ENCODE peak calls at places on chromosomes 12 and 14, in five cellular contexts. One of them, this sample, is unnamed.

GRCh38 chr14:68680541-68681051 is 112.3 kb downstream of the ZFP36L1 start:
- DNase-seq in GM12891: no peak
- DNase-seq in spleen: no peak
- DNase-seq in prostate gland: no peak
- DNase-seq in suprapubic skin: no peak
- DNase-seq in this sample: no peak

GRCh38 chr14:54778618-54779017 is 124.0 kb downstream of the GCH1 start:
- DNase-seq in GM12891: no peak
- DNase-seq in spleen: no peak
- DNase-seq in prostate gland: no peak
- DNase-seq in suprapubic skin: no peak
- DNase-seq in this sample: no peak

GRCh38 chr12:50725011-50725899 is 38.6 kb upstream of the ATF1 start:
- DNase-seq in GM12891: no peak
- DNase-seq in spleen: no peak
- DNase-seq in prostate gland: peak; percentile 71
- DNase-seq in suprapubic skin: no peak
- DNase-seq in this sample: no peak

GRCh38 chr14:101360045-101360931 is 201.0 kb upstream of the DIO3 start:
- DNase-seq in GM12891: no peak
- DNase-seq in spleen: peak; percentile 76
- DNase-seq in prostate gland: peak; percentile 35
- DNase-seq in suprapubic skin: no peak
- DNase-seq in this sample: no peak

GRCh38 chr14:90523544-90523943 is 126.7 kb downstream of the CALM1 start:
- DNase-seq in GM12891: no peak
- DNase-seq in spleen: no peak
- DNase-seq in prostate gland: no peak
- DNase-seq in suprapubic skin: no peak
- DNase-seq in this sample: no peak

GRCh38 chr14:34650786-34651584 is 21.0 kb upstream of the SNX6 start:
- DNase-seq in GM12891: no peak
- DNase-seq in spleen: no peak
- DNase-seq in prostate gland: no peak
- DNase-seq in suprapubic skin: peak; percentile 16
- DNase-seq in this sample: no peak

GRCh38 chr14:90424075-90424474 is 27.2 kb downstream of the CALM1 start:
- DNase-seq in GM12891: no peak
- DNase-seq in spleen: no peak
- DNase-seq in prostate gland: no peak
- DNase-seq in suprapubic skin: no peak
- DNase-seq in this sample: no peak

GRCh38 chr14:87334997-87335675 is 657.8 kb downstream of the GALC start:
- DNase-seq in GM12891: no peak
- DNase-seq in spleen: no peak
- DNase-seq in prostate gland: no peak
- DNase-seq in suprapubic skin: no peak
- DNase-seq in this sample: no peak

GRCh38 chr12:78002878-78003277 is 172.2 kb downstream of the NAV3 start:
- DNase-seq in GM12891: no peak
- DNase-seq in spleen: no peak
- DNase-seq in prostate gland: no peak
- DNase-seq in suprapubic skin: no peak
- DNase-seq in this sample: no peak

GRCh38 chr14:34051966-34052657 is 101.2 kb upstream of the EGLN3 start:
- DNase-seq in GM12891: no peak
- DNase-seq in spleen: no peak
- DNase-seq in prostate gland: no peak
- DNase-seq in suprapubic skin: no peak
- DNase-seq in this sample: no peak

GRCh38 chr14:60183724-60184596 is 18.8 kb upstream of the DHRS7 start:
- DNase-seq in GM12891: no peak
- DNase-seq in spleen: no peak
- DNase-seq in prostate gland: no peak
- DNase-seq in suprapubic skin: no peak
- DNase-seq in this sample: no peak

GRCh38 chr12:114691810-114692557 is 8.0 kb upstream of the TBX3 start:
- DNase-seq in GM12891: no peak
- DNase-seq in spleen: no peak
- DNase-seq in prostate gland: peak; percentile 51
- DNase-seq in suprapubic skin: no peak
- DNase-seq in this sample: no peak

GRCh38 chr12:121095544-121096198 is 37.0 kb upstream of the P2RX7 start:
- DNase-seq in GM12891: peak; percentile 69
- DNase-seq in spleen: peak; percentile 95
- DNase-seq in prostate gland: peak; percentile 47
- DNase-seq in suprapubic skin: peak; percentile 88
- DNase-seq in this sample: peak; percentile 80

GRCh38 chr14:20667957-20668356 is 16.4 kb upstream of the RNASE4 start:
- DNase-seq in GM12891: peak; percentile 42
- DNase-seq in spleen: no peak
- DNase-seq in prostate gland: no peak
- DNase-seq in suprapubic skin: no peak
- DNase-seq in this sample: no peak

GRCh38 chr14:91246051-91246852 is 1.7 kb upstream of the GPR68 start:
- DNase-seq in GM12891: no peak
- DNase-seq in spleen: peak; percentile 78
- DNase-seq in prostate gland: no peak
- DNase-seq in suprapubic skin: no peak
- DNase-seq in this sample: no peak

GRCh38 chr14:100076630-100077029 is 11.4 kb downstream of the EVL start:
- DNase-seq in GM12891: no peak
- DNase-seq in spleen: no peak
- DNase-seq in prostate gland: no peak
- DNase-seq in suprapubic skin: peak; percentile 85
- DNase-seq in this sample: no peak

GRCh38 chr14:61752626-61753025 is 9.6 kb upstream of the SNAPC1 start:
- DNase-seq in GM12891: no peak
- DNase-seq in spleen: no peak
- DNase-seq in prostate gland: no peak
- DNase-seq in suprapubic skin: no peak
- DNase-seq in this sample: peak; percentile 19

GRCh38 chr14:61749264-61749663 is 13.0 kb upstream of the SNAPC1 start:
- DNase-seq in GM12891: no peak
- DNase-seq in spleen: no peak
- DNase-seq in prostate gland: no peak
- DNase-seq in suprapubic skin: no peak
- DNase-seq in this sample: no peak

GRCh38 chr14:61751475-61751989 is 10.7 kb upstream of the SNAPC1 start:
- DNase-seq in GM12891: no peak
- DNase-seq in spleen: no peak
- DNase-seq in prostate gland: no peak
- DNase-seq in suprapubic skin: no peak
- DNase-seq in this sample: no peak

GRCh38 chr14:61749867-61750266 is 12.4 kb upstream of the SNAPC1 start:
- DNase-seq in GM12891: no peak
- DNase-seq in spleen: no peak
- DNase-seq in prostate gland: no peak
- DNase-seq in suprapubic skin: no peak
- DNase-seq in this sample: no peak

DNA sequence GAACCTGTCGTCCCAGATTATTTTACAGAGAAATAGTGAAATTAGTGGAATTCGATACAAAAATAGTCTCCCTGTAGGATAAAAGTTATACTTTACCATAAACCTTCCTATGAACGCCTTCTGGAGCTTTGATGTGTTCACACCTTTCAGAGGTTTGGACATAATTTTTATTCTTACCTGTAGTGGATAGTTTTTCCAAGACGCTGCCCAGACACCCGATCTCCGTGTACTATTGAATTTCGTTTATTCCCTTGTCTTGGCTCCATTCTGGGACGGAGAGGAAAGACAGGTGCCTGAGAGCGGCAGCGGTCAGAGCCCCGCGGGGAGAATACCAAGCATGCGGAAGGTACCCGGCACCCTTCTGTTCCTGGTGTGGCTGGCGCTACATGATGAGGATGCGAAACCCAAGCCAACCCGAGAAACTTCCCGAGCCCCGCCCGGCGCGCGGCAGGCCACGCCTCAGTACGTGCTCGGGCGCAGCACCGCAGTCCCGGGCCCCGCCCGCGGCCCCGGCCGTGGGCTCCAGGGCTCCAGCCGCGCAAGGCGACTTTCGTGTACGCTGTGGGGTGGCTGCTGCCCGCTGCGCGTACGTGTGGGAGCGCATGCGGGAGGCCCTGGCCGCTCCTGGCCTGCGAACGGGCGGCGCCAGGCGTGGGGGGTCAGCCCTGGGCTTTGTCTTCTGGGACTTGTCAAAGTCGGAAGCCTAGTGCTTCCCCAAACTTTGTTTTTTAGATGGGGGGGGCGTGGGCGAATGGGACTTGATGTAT is 11.3 kb upstream of the SNAPC1 start:
- DNase-seq in GM12891: peak; percentile 54
- DNase-seq in spleen: peak; percentile 97
- DNase-seq in prostate gland: peak; percentile 91
- DNase-seq in suprapubic skin: peak; percentile 93
- DNase-seq in this sample: peak; percentile 77
- TF ChIP-seq POLR2AphosphoS5 in GM12891: peak; percentile 83
- TF ChIP-seq POLR2AphosphoS5 in spleen: peak; percentile 90
- TF ChIP-seq POLR2AphosphoS5 in prostate gland: peak; percentile 81
- TF ChIP-seq POLR2AphosphoS5 in suprapubic skin: no peak
- TF ChIP-seq POLR2AphosphoS5 in this sample: peak; percentile 87

GRCh38 chr14:75984674-75985073 is 889 bp upstream of the IFT43 start:
- DNase-seq in GM12891: no peak
- DNase-seq in spleen: no peak
- DNase-seq in prostate gland: peak; percentile 40
- DNase-seq in suprapubic skin: no peak
- DNase-seq in this sample: no peak

GRCh38 chr14:75982724-75983358 is 1.0 kb upstream of the TGFB3 start:
- DNase-seq in GM12891: no peak
- DNase-seq in spleen: no peak
- DNase-seq in prostate gland: no peak
- DNase-seq in suprapubic skin: peak; percentile 87
- DNase-seq in this sample: no peak

GRCh38 chr14:75987201-75987970 is 1.8 kb downstream of the IFT43 start:
- DNase-seq in GM12891: no peak
- DNase-seq in spleen: no peak
- DNase-seq in prostate gland: no peak
- DNase-seq in suprapubic skin: no peak
- DNase-seq in this sample: no peak

GRCh38 chr14:75986439-75986765 is 839 bp downstream of the IFT43 start:
- DNase-seq in GM12891: no peak
- DNase-seq in spleen: no peak
- DNase-seq in prostate gland: no peak
- DNase-seq in suprapubic skin: no peak
- DNase-seq in this sample: no peak

GRCh38 chr14:75985618-75986438 is at the start of gene IFT43:
- DNase-seq in GM12891: peak; percentile 81
- DNase-seq in spleen: peak; percentile 98
- DNase-seq in prostate gland: peak; percentile 93
- DNase-seq in suprapubic skin: peak; percentile 97
- DNase-seq in this sample: peak; percentile 74
- TF ChIP-seq POLR2A in GM12891: no peak
- TF ChIP-seq POLR2A in spleen: no peak
- TF ChIP-seq POLR2A in prostate gland: peak; percentile 71
- TF ChIP-seq POLR2A in suprapubic skin: peak; percentile 38
- TF ChIP-seq POLR2A in this sample: no peak

GRCh38 chr12:124021025-124021406 is 48.0 kb downstream of the ZNF664 start:
- DNase-seq in GM12891: no peak
- DNase-seq in spleen: no peak
- DNase-seq in prostate gland: no peak
- DNase-seq in suprapubic skin: no peak
- DNase-seq in this sample: no peak

GRCh38 chr12:124022161-124022560 is 49.1 kb downstream of the ZNF664 start:
- DNase-seq in GM12891: no peak
- DNase-seq in spleen: no peak
- DNase-seq in prostate gland: no peak
- DNase-seq in suprapubic skin: no peak
- DNase-seq in this sample: no peak

GRCh38 chr12:124018526-124018925 is 45.5 kb downstream of the ZNF664 start:
- DNase-seq in GM12891: no peak
- DNase-seq in spleen: no peak
- DNase-seq in prostate gland: no peak
- DNase-seq in suprapubic skin: no peak
- DNase-seq in this sample: no peak

GRCh38 chr12:124019115-124019514 is 46.1 kb downstream of the ZNF664 start:
- DNase-seq in GM12891: no peak
- DNase-seq in spleen: no peak
- DNase-seq in prostate gland: no peak
- DNase-seq in suprapubic skin: no peak
- DNase-seq in this sample: no peak

DNA sequence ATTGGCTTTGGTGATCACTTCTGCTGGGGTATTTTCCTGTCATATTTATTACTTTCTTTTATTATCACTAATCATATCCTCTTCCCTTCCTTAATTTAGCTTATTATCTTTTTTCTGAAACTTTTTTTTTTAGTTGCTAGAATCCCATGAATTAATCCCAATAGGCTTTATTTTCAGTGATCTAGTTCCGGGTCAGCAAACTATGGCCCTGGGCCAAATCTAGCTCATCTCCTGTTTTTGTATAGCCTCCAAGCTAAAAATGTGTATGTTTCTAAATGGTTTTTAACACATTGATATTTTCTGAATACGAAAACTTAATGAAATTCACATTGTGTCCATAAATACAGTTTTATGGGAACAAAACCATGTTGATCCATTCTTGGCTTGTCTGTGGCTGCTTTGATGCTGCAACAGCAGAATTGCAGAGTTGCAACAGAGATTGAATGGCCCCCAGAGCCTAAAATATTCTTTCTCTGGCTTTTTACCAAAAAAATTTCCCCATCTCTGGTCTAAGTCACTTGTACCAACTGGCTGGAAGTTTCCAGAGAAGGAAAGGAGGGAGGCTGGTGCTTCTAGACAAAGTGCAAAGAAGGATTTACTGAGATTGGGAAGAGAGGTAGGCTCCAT is 47.5 kb downstream of the ZNF664 start:
- DNase-seq in GM12891: no peak
- DNase-seq in spleen: no peak
- DNase-seq in prostate gland: no peak
- DNase-seq in suprapubic skin: no peak
- DNase-seq in this sample: no peak
- TF ChIP-seq POLR2AphosphoS5 in GM12891: no peak
- TF ChIP-seq POLR2AphosphoS5 in spleen: no peak
- TF ChIP-seq POLR2AphosphoS5 in prostate gland: no peak
- TF ChIP-seq POLR2AphosphoS5 in suprapubic skin: no peak
- TF ChIP-seq POLR2AphosphoS5 in this sample: no peak

DNA sequence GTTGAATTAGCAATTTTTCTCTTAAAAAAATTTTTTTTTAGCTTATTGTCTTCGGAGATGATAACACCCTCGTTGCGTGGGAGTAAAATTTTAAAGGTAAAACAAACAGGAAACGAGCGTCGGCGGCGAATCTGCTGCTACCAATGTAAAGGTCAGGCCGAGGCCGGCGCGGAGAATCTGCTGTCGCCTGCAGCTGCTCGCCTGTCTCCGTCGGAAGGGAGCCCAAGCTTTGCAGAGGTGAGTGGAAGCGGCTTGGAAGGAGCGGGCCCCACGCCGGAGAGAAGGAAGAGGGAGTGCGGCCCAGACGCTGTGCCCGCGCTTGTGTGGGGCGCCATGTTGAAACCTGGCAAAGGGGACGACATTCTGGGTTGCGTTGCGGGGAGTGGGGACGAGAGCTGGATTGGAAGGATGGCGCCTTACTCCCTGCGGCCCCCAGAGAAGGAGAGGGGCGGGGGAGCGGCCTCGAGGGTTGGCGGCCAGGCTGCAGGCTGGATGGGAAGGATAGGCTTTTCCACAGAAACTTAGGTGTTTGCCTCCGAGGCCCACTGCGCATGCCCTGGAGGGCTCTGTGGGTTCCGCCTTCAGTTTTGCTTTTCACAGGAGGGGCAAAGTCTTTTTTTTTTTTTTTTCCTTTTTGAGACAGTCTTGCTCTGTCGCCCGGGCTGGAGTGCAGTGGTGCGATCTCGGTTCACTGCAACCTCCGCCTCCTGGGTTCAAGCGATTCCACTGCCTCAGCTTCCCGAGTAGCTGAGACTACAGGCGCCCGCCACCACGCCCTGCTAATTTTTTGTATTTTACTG is at the start of gene SNRNP35:
- DNase-seq in GM12891: peak; percentile 52
- DNase-seq in spleen: peak; percentile 93
- DNase-seq in prostate gland: peak; percentile 66
- DNase-seq in suprapubic skin: peak; percentile 88
- DNase-seq in this sample: peak; percentile 69
- TF ChIP-seq POLR2A in GM12891: peak; percentile 77
- TF ChIP-seq POLR2A in spleen: no peak
- TF ChIP-seq POLR2A in prostate gland: peak; percentile 23
- TF ChIP-seq POLR2A in suprapubic skin: peak; percentile 4
- TF ChIP-seq POLR2A in this sample: peak; percentile 89